ENCODE peak calls at places on chromosomes 13 and 19, in eight cellular contexts. I is ureter; V is activated naive CD8-positive, alpha-beta T cell treated with anti-CD3 and anti-CD28 coated beads for 36 hours; X is T-helper 22 cell; W is thyroid gland; U is nucleus accumbens; J is hypothalamus; Y is lung microvascular endothelial cell. B is an unnamed sample.

GRCh38 chr19:34120846-34121639 is 51.3 kb upstream of the LSM14A start:
- DNase-seq in J (no peak), X (no peak), W (peak; percentile 6), Y (peak; percentile 72), V (peak; percentile 54), I (no peak), U (no peak), B (peak; percentile 62)

GRCh38 chr19:45560686-45561085 is 23.9 kb downstream of the OPA3 start:
- DNase-seq in I (no peak), V (no peak), Y (no peak), X (no peak), J (no peak), W (no peak), U (no peak), B (no peak)

GRCh38 chr13:95485518-95486144 is 66.9 kb upstream of the CLDN10 start:
- DNase-seq in U (no peak), I (no peak), W (no peak), Y (peak; percentile 84), X (no peak), J (no peak), V (no peak), B (no peak)

GRCh38 chr19:33217881-33218280 is 7.8 kb downstream of the SLC7A10 start:
- DNase-seq in U (no peak), X (no peak), J (no peak), Y (no peak), I (no peak), W (no peak), V (no peak), B (no peak)

GRCh38 chr13:99750951-99751350 is 220.6 kb downstream of the ZIC5 start:
- DNase-seq in I (no peak), V (no peak), Y (no peak), W (no peak), U (no peak), J (no peak), X (no peak), B (no peak)

GRCh38 chr13:38979891-38980627 is 10.6 kb downstream of the STOML3 start:
- DNase-seq in Y (no peak), X (no peak), W (no peak), V (no peak), I (no peak), U (no peak), J (peak; percentile 6), B (no peak)

GRCh38 chr19:17948967-17949930 is 16.4 kb downstream of the CCDC124 start:
- DNase-seq in I (no peak), X (no peak), J (no peak), W (no peak), U (no peak), Y (no peak), V (no peak), B (peak; percentile 57)

GRCh38 chr19:3507371-3508120 is 1.4 kb downstream of the FZR1 start:
- DNase-seq in Y (peak; percentile 30), J (peak; percentile 32), I (no peak), X (peak; percentile 20), U (no peak), W (peak; percentile 48), V (peak; percentile 26), B (no peak)

GRCh38 chr19:48745208-48745995 is 1.3 kb downstream of the IZUMO1 start:
- DNase-seq in J (peak; percentile 74), W (peak; percentile 46), Y (peak; percentile 79), I (no peak), X (no peak), U (peak; percentile 73), V (peak; percentile 44), B (peak; percentile 79)

GRCh38 chr13:111903143-111903542 is 163.8 kb upstream of the SOX1 start:
- DNase-seq in I (peak; percentile 12), W (no peak), U (no peak), V (no peak), X (no peak), Y (no peak), J (no peak), B (no peak)

GRCh38 chr19:3725640-3726310 is 17.6 kb downstream of the TJP3 start:
- DNase-seq in V (no peak), I (peak; percentile 54), Y (no peak), W (peak; percentile 99), J (no peak), U (no peak), X (no peak), B (no peak)

GRCh38 chr19:23420824-23421223 is 25.6 kb upstream of the ZNF91 start:
- DNase-seq in W (no peak), J (no peak), Y (no peak), V (no peak), I (no peak), X (no peak), U (no peak), B (no peak)

GRCh38 chr13:39051157-39051556 is 12.9 kb downstream of the NHLRC3 start:
- DNase-seq in Y (peak; percentile 61), V (no peak), I (no peak), U (no peak), J (no peak), X (no peak), W (no peak), B (no peak)

GRCh38 chr19:45161715-45162463 is 1.1 kb upstream of the NKPD1 start:
- DNase-seq in J (no peak), I (no peak), X (no peak), Y (peak; percentile 82), V (no peak), W (no peak), U (no peak), B (peak; percentile 16)

GRCh38 chr13:23804166-23804565 is 85.0 kb downstream of the MIPEP start:
- DNase-seq in Y (no peak), I (no peak), W (no peak), J (no peak), V (no peak), U (no peak), X (no peak), B (no peak)

GRCh38 chr13:111659236-111659635 is 338.8 kb downstream of the TEX29 start:
- DNase-seq in J (no peak), U (no peak), Y (no peak), W (no peak), V (no peak), I (peak; percentile 35), X (no peak), B (no peak)

GRCh38 chr19:54532528-54532927 is 29.9 kb downstream of the LAIR2 start:
- DNase-seq in I (no peak), U (no peak), J (no peak), V (peak; percentile 14), X (no peak), W (no peak), Y (no peak), B (peak; percentile 40)

GRCh38 chr19:29711584-29712132 is 3.4 kb downstream of the C19orf12 start:
- DNase-seq in Y (no peak), W (no peak), V (no peak), I (no peak), X (no peak), U (no peak), J (no peak), B (no peak)

GRCh38 chr19:46159893-46160775 is 12.1 kb downstream of the IGFL2 start:
- DNase-seq in X (no peak), I (no peak), V (no peak), J (no peak), Y (no peak), W (no peak), U (no peak), B (no peak)

GRCh38 chr13:20441879-20442278 is 83.8 kb downstream of the CRYL1 start:
- DNase-seq in J (no peak), I (no peak), W (no peak), Y (no peak), X (no peak), U (no peak), V (no peak), B (peak; percentile 50)

GRCh38 chr13:47908200-47908902 is 92.7 kb downstream of the SUCLA2 start:
- DNase-seq in V (no peak), U (no peak), I (no peak), W (no peak), J (no peak), X (no peak), Y (no peak), B (no peak)

GRCh38 chr19:17749912-17750317 is 1.4 kb upstream of the FCHO1 start:
- DNase-seq in V (peak; percentile 28), I (no peak), X (no peak), J (no peak), W (no peak), U (no peak), Y (no peak), B (no peak)

GRCh38 chr19:21335721-21336120 is 6.5 kb upstream of the ZNF708 start:
- DNase-seq in Y (no peak), U (no peak), W (no peak), J (no peak), X (no peak), V (no peak), I (no peak), B (no peak)

GRCh38 chr13:51328488-51328887 is 11.0 kb upstream of the SERPINE3 start:
- DNase-seq in W (no peak), Y (no peak), X (no peak), I (no peak), U (no peak), J (no peak), V (no peak), B (no peak)

GRCh38 chr19:38974599-38975213 is 836 bp downstream of the FBXO17 start:
- DNase-seq in V (no peak), Y (peak; percentile 39), I (no peak), W (no peak), U (no peak), X (no peak), J (no peak), B (no peak)

GRCh38 chr19:747432-748273 is 3.3 kb upstream of the MISP start:
- DNase-seq in U (no peak), W (no peak), X (no peak), I (no peak), Y (no peak), J (no peak), V (no peak), B (no peak)

GRCh38 chr13:20633802-20634201 is 66.8 kb downstream of the IFT88 start:
- DNase-seq in I (no peak), X (no peak), Y (no peak), U (no peak), V (no peak), W (no peak), J (no peak), B (no peak)

GRCh38 chr13:40167327-40167726 is 499.1 kb downstream of the FOXO1 start:
- DNase-seq in V (no peak), J (no peak), X (no peak), Y (no peak), U (no peak), W (no peak), I (no peak), B (no peak)

GRCh38 chr19:39409886-39410619 is 2.4 kb upstream of the PLEKHG2 start:
- DNase-seq in W (peak; percentile 61), I (peak; percentile 88), J (peak; percentile 43), V (peak; percentile 72), U (no peak), X (peak; percentile 70), Y (no peak), B (peak; percentile 84)

GRCh38 chr13:93655132-93655531 is 428.5 kb downstream of the GPC6 start:
- DNase-seq in I (no peak), X (no peak), V (no peak), J (no peak), Y (no peak), W (no peak), U (no peak), B (no peak)

GRCh38 chr13:98821372-98822237 is 69.1 kb upstream of the SLC15A1 start:
- DNase-seq in V (no peak), J (no peak), U (no peak), X (no peak), W (no peak), Y (peak; percentile 78), I (no peak), B (no peak)

GRCh38 chr19:33429891-33430673 is 56.6 kb downstream of the CEBPG start:
- DNase-seq in I (no peak), Y (no peak), V (no peak), W (no peak), U (no peak), X (peak; percentile 37), J (no peak), B (no peak)

GRCh38 chr13:39777527-39778061 is 122.1 kb downstream of the COG6 start:
- DNase-seq in U (no peak), W (no peak), J (no peak), I (no peak), X (no peak), Y (peak; percentile 58), V (peak; percentile 39), B (no peak)

GRCh38 chr19:18264956-18265610 is 9.2 kb downstream of the IQCN start:
- DNase-seq in J (no peak), V (no peak), I (no peak), X (no peak), W (no peak), U (no peak), Y (no peak), B (no peak)

B was measured in GM13977.